ENCODE peak calls at places on chromosomes 11 and 22, in eight cellular contexts. W, Z, K, V, Q, T, Y and P are unnamed samples.

GRCh38 chr11:77212314-77213007 is 84.4 kb downstream of the MYO7A start:
- DNase-seq in W (no peak), Z (no peak), K (no peak), V (no peak), Q (no peak), T (no peak), Y (no peak), P (no peak)

GRCh38 chr11:35663408-35663702 is 780 bp downstream of the TRIM44 start:
- DNase-seq in W (no peak), Z (no peak), K (no peak), V (no peak), Q (no peak), T (no peak), Y (no peak), P (no peak)

GRCh38 chr11:102513869-102514268 is 16.7 kb downstream of the MMP7 start:
- DNase-seq in W (no peak), Z (no peak), K (peak; percentile 74), V (no peak), Q (peak; percentile 45), T (no peak), Y (no peak), P (no peak)

GRCh38 chr22:25485626-25486545 is 78.6 kb upstream of the GRK3 start:
- DNase-seq in W (no peak), Z (no peak), K (no peak), V (no peak), Q (no peak), T (no peak), Y (peak; percentile 44), P (no peak)

GRCh38 chr22:50091092-50091491 is 1.3 kb downstream of the MOV10L1 start:
- DNase-seq in W (no peak), Z (no peak), K (no peak), V (no peak), Q (no peak), T (no peak), Y (no peak), P (no peak)

GRCh38 chr11:102831128-102831708 is 12.2 kb downstream of the MMP3 start:
- DNase-seq in W (no peak), Z (no peak), K (peak; percentile 55), V (no peak), Q (no peak), T (no peak), Y (peak; percentile 31), P (no peak)

GRCh38 chr11:47917643-47918369 is 62.6 kb upstream of the PTPRJ start:
- DNase-seq in W (no peak), Z (peak; percentile 24), K (peak; percentile 100), V (no peak), Q (peak; percentile 97), T (peak; percentile 24), Y (no peak), P (no peak)

GRCh38 chr11:65298131-65298535 is 16.5 kb upstream of the CDC42EP2 start:
- DNase-seq in W (no peak), Z (no peak), K (peak; percentile 78), V (no peak), Q (no peak), T (no peak), Y (no peak), P (no peak)

GRCh38 chr11:109808569-109808968 is 284.6 kb upstream of the ZC3H12C start:
- DNase-seq in W (no peak), Z (no peak), K (peak; percentile 57), V (no peak), Q (peak; percentile 41), T (peak; percentile 33), Y (no peak), P (no peak)

GRCh38 chr11:94325681-94326080 is 21.3 kb downstream of the IZUMO1R start:
- DNase-seq in W (no peak), Z (no peak), K (peak; percentile 15), V (peak; percentile 14), Q (no peak), T (no peak), Y (peak; percentile 67), P (peak; percentile 22)

GRCh38 chr11:15897211-15897960 is 459.0 kb downstream of the SOX6 start:
- DNase-seq in W (no peak), Z (no peak), K (peak; percentile 18), V (no peak), Q (peak; percentile 55), T (no peak), Y (no peak), P (no peak)

GRCh38 chr11:6655020-6655789 is 404 bp downstream of the DCHS1 start:
- DNase-seq in W (no peak), Z (no peak), K (no peak), V (peak; percentile 24), Q (no peak), T (no peak), Y (peak; percentile 43), P (no peak)

GRCh38 chr11:3011891-3012885 is 20.1 kb upstream of the NAP1L4 start:
- DNase-seq in W (no peak), Z (no peak), K (no peak), V (no peak), Q (no peak), T (no peak), Y (no peak), P (no peak)